ENCODE peak calls at places on chromosomes 2 and 18, in five cellular contexts. N is activated naive CD4-positive, alpha-beta T cell; T is pancreas; D is H54; S is stimulated activated CD4-positive, alpha-beta T cell treated with anti-CD3 and anti-CD28 coated beads, Interleukin-12 subunit alpha, Interleukin-12 subunit beta, amount 100 ng/mL, for 4 hours. H is an unnamed sample.

GRCh38 chr18:12679183-12679786 is 21.4 kb upstream of the SPIRE1 start:
- DNase-seq in N (no peak), S (no peak), T (peak), D (no peak), H (no peak)

GRCh38 chr2:191910518-191910917 is 63.6 kb upstream of the CAVIN2 start:
- DNase-seq in D (peak), T (no peak), N (no peak), S (no peak), H (no peak)

GRCh38 chr2:71898375-71898774 is 249.3 kb downstream of the CYP26B1 start:
- DNase-seq in T (no peak), N (no peak), S (no peak), D (no peak), H (no peak)

GRCh38 chr2:239610457-239611221 is 209.8 kb upstream of the HDAC4 start:
- DNase-seq in T (no peak), S (no peak), D (no peak), N (no peak), H (peak)

GRCh38 chr2:101704046-101704466 is 6.5 kb downstream of the MAP4K4 start:
- DNase-seq in T (no peak), D (no peak), N (no peak), S (no peak), H (peak)

GRCh38 chr2:20468549-20469500 is 22.0 kb downstream of the RHOB start:
- DNase-seq in T (no peak), D (no peak), N (no peak), S (no peak), H (peak)

GRCh38 chr2:177264209-177264538 is 353 bp downstream of the NFE2L2 start:
- DNase-seq in D (peak), T (no peak), S (no peak), N (peak), H (peak)

GRCh38 chr2:25528173-25528572 is 145.2 kb downstream of the DTNB start:
- DNase-seq in N (no peak), S (no peak), T (no peak), D (peak), H (no peak)

GRCh38 chr2:5560981-5561380 is 131.2 kb upstream of the SOX11 start:
- DNase-seq in D (no peak), T (no peak), S (no peak), N (no peak), H (no peak)

GRCh38 chr18:78772369-78773302 is 207.0 kb upstream of the SALL3 start:
- DNase-seq in D (no peak), N (no peak), S (no peak), T (no peak), H (peak)

GRCh38 chr2:135093685-135094340 is 41.7 kb downstream of the RAB3GAP1 start:
- DNase-seq in N (no peak), S (no peak), D (no peak), T (no peak), H (no peak)

GRCh38 chr2:119197529-119198266 is 25.9 kb upstream of the STEAP3 start:
- DNase-seq in T (no peak), S (no peak), D (no peak), N (no peak), H (no peak)

GRCh38 chr18:79769698-79770500 is 27.8 kb upstream of the KCNG2 start:
- DNase-seq in T (no peak), S (no peak), N (no peak), D (no peak), H (no peak)

H was measured in upper lobe of left lung.